ENCODE peak calls at places on chromosomes 16 and 17, in four cellular contexts. L is adipocyte, N is breast epithelium, K is left lung. P is an unnamed sample.

GRCh38 chr17:72492941-72493340 is 372.1 kb downstream of the SOX9 start:
- DNase-seq in L (no peak), K (no peak), N (no peak), P (no peak)

GRCh38 chr17:31609331-31609730 is 217.9 kb downstream of the RAB11FIP4 start:
- DNase-seq in L (no peak), N (no peak), K (no peak), P (no peak)

GRCh38 chr16:85321856-85322271 is 209.6 kb upstream of the CIBAR2 start:
- DNase-seq in N (peak; percentile 87), L (peak; percentile 94), K (peak; percentile 85), P (peak; percentile 94)

GRCh38 chr17:81340606-81341346 is 45.7 kb upstream of the SLC38A10 start:
- DNase-seq in L (no peak), N (no peak), K (no peak), P (no peak)

GRCh38 chr17:72719582-72720493 is 372.6 kb downstream of the SLC39A11 start:
- DNase-seq in N (no peak), K (no peak), L (no peak), P (no peak)

GRCh38 chr16:84141143-84141670 is 3.8 kb downstream of the HSDL1 start:
- DNase-seq in L (no peak), K (no peak), N (no peak), P (no peak)

GRCh38 chr16:52912565-52913173 is 140.0 kb downstream of the CHD9NB start:
- DNase-seq in K (peak; percentile 61), L (peak; percentile 58), N (peak; percentile 54), P (no peak)

GRCh38 chr17:82645516-82645915 is 2.7 kb downstream of the WDR45B start:
- DNase-seq in K (no peak), N (no peak), L (no peak), P (no peak)

GRCh38 chr17:40485851-40486512 is 15.4 kb downstream of the TNS4 start:
- DNase-seq in K (no peak), L (peak; percentile 95), N (peak; percentile 88), P (no peak)

GRCh38 chr17:40534431-40535189 is 30.7 kb downstream of the CCR7 start:
- DNase-seq in L (no peak), N (no peak), K (no peak), P (no peak)

GRCh38 chr17:48551206-48551597 is 6.3 kb upstream of the HOXB2 start:
- DNase-seq in K (no peak), L (no peak), N (no peak), P (peak; percentile 15)

GRCh38 chr17:15194859-15195277 is 70.3 kb downstream of the PMP22 start:
- DNase-seq in K (no peak), N (no peak), L (peak; percentile 86), P (no peak)

GRCh38 chr17:31061678-31062077 is 33.1 kb upstream of the NF1 start:
- DNase-seq in L (no peak), N (no peak), K (no peak), P (no peak)

GRCh38 chr16:10408824-10409381 is 23.0 kb downstream of the ATF7IP2 start:
- DNase-seq in N (no peak), L (no peak), K (no peak), P (no peak)

GRCh38 chr17:57809879-57810278 is 40.0 kb downstream of the MRPS23 start:
- DNase-seq in N (no peak), K (no peak), L (no peak), P (no peak)

GRCh38 chr17:52157161-52157560 is 1.4 kb downstream of the CA10 start:
- DNase-seq in K (peak; percentile 34), N (no peak), L (no peak), P (no peak)

GRCh38 chr17:69466905-69467630 is 52.6 kb downstream of the MAP2K6 start:
- DNase-seq in L (no peak), N (no peak), K (no peak), P (no peak)

GRCh38 chr17:59572301-59572924 is 7.0 kb downstream of the DHX40 start:
- DNase-seq in K (no peak), L (peak; percentile 42), N (no peak), P (no peak)

GRCh38 chr17:40548982-40549680 is 16.1 kb downstream of the CCR7 start:
- DNase-seq in L (peak; percentile 88), K (no peak), N (peak; percentile 81), P (peak; percentile 69)

GRCh38 chr16:77951788-77952187 is 70.6 kb upstream of the CLEC3A start:
- DNase-seq in L (no peak), N (no peak), K (no peak), P (no peak)

GRCh38 chr16:1972490-1972877 is 631 bp downstream of the TBL3 start:
- DNase-seq in N (no peak), K (peak; percentile 76), L (peak; percentile 52), P (no peak)

GRCh38 chr16:74654536-74654935 is 12.1 kb downstream of the RFWD3 start:
- DNase-seq in L (no peak), K (no peak), N (no peak), P (no peak)

GRCh38 chr16:48608452-48608851 is 1.5 kb downstream of the N4BP1 start:
- DNase-seq in L (no peak), N (no peak), K (no peak), P (no peak)

GRCh38 chr17:73949903-73950302 is 253.6 kb upstream of the RPL38 start:
- DNase-seq in K (no peak), L (no peak), N (no peak), P (no peak)

GRCh38 chr17:15963670-15964110 is 18.8 kb downstream of the ADORA2B start:
- DNase-seq in L (no peak), N (peak; percentile 49), K (no peak), P (no peak)

GRCh38 chr17:57084361-57084801 is 665 bp upstream of the AKAP1 start:
- DNase-seq in K (no peak), N (no peak), L (no peak), P (no peak)

GRCh38 chr17:9918804-9919352 is 13.8 kb upstream of the RCVRN start:
- DNase-seq in N (no peak), L (no peak), K (no peak), P (no peak)

GRCh38 chr17:36939059-36939943 is 2.0 kb downstream of the LHX1 start:
- DNase-seq in L (no peak), N (no peak), K (no peak), P (no peak)

GRCh38 chr16:47712276-47713224 is 251.4 kb downstream of the PHKB start:
- DNase-seq in N (no peak), K (peak; percentile 76), L (no peak), P (no peak)

P was measured in cardiac septum.